ENCODE peak calls at places on chromosomes 16 and 17, in nine cellular contexts. D, Y, I, V, F, B, U, A and P are unnamed samples.

GRCh38 chr17:69757794-69758430 is 317.1 kb upstream of the KCNJ16 start:
- DNase-seq in D (no peak), Y (peak; percentile 33), I (no peak), V (no peak), F (no peak), B (peak; percentile 99), U (no peak), A (no peak), P (no peak)

GRCh38 chr17:79132271-79133064 is 57.8 kb downstream of the ENGASE start:
- DNase-seq in D (peak; percentile 44), Y (no peak), I (no peak), V (no peak), F (no peak), B (no peak), U (no peak), A (peak; percentile 64), P (no peak)

GRCh38 chr17:1455291-1455747 is 713 bp downstream of the CRK start:
- DNase-seq in D (peak; percentile 34), Y (peak; percentile 51), I (peak; percentile 76), V (peak; percentile 23), F (peak; percentile 61), B (peak; percentile 78), U (peak; percentile 76), A (peak; percentile 85), P (peak; percentile 82)

GRCh38 chr16:15516609-15517008 is 82.2 kb downstream of the BMERB1 start:
- DNase-seq in D (no peak), Y (no peak), I (no peak), V (no peak), F (no peak), B (no peak), U (no peak), A (no peak), P (no peak)

GRCh38 chr16:67526149-67526732 is 2.4 kb upstream of the RIPOR1 start:
- DNase-seq in D (no peak), Y (no peak), I (no peak), V (no peak), F (no peak), B (no peak), U (no peak), A (no peak), P (peak; percentile 59)

GRCh38 chr16:48076455-48077012 is 79.3 kb downstream of the ABCC12 start:
- DNase-seq in D (no peak), Y (no peak), I (no peak), V (no peak), F (no peak), B (peak; percentile 41), U (no peak), A (no peak), P (peak; percentile 25)

GRCh38 chr16:88355093-88355388 is 27.7 kb upstream of the ZNF469 start:
- DNase-seq in D (no peak), Y (no peak), I (no peak), V (no peak), F (no peak), B (no peak), U (no peak), A (no peak), P (no peak)

GRCh38 chr17:6862822-6863221 is 31.3 kb upstream of the TEKT1 start:
- DNase-seq in D (no peak), Y (no peak), I (no peak), V (no peak), F (no peak), B (no peak), U (no peak), A (no peak), P (no peak)

GRCh38 chr17:69733171-69734014 is 318.9 kb downstream of the MAP2K6 start:
- DNase-seq in D (no peak), Y (peak; percentile 59), I (peak; percentile 63), V (peak; percentile 1), F (no peak), B (peak; percentile 86), U (no peak), A (no peak), P (peak; percentile 50)

GRCh38 chr17:29582767-29583166 is 6.7 kb downstream of the GIT1 start:
- DNase-seq in D (no peak), Y (no peak), I (no peak), V (no peak), F (no peak), B (no peak), U (no peak), A (no peak), P (no peak)

GRCh38 chr16:57544129-57544653 is 1.7 kb downstream of the ADGRG5 start:
- DNase-seq in D (no peak), Y (no peak), I (no peak), V (no peak), F (no peak), B (no peak), U (no peak), A (peak; percentile 27), P (no peak)

GRCh38 chr17:12620200-12620720 is 45.4 kb upstream of the MYOCD start:
- DNase-seq in D (no peak), Y (no peak), I (no peak), V (no peak), F (no peak), B (peak; percentile 87), U (no peak), A (peak; percentile 13), P (peak; percentile 89)

GRCh38 chr17:57806083-57806830 is 43.6 kb downstream of the MRPS23 start:
- DNase-seq in D (peak; percentile 81), Y (no peak), I (no peak), V (no peak), F (no peak), B (no peak), U (no peak), A (no peak), P (no peak)

GRCh38 chr16:49596119-49596518 is 222.5 kb downstream of the C16orf78 start:
- DNase-seq in D (no peak), Y (no peak), I (peak; percentile 25), V (no peak), F (no peak), B (peak; percentile 14), U (no peak), A (no peak), P (peak; percentile 39)

GRCh38 chr16:54484700-54485099 is 198.1 kb upstream of the IRX3 start:
- DNase-seq in D (no peak), Y (no peak), I (no peak), V (no peak), F (no peak), B (no peak), U (no peak), A (no peak), P (no peak)

GRCh38 chr17:78132086-78132676 is 1.6 kb downstream of the TMC8 start:
- DNase-seq in D (no peak), Y (no peak), I (no peak), V (peak; percentile 27), F (no peak), B (no peak), U (peak; percentile 77), A (peak; percentile 87), P (no peak)

GRCh38 chr17:7508150-7508549 is 24.0 kb downstream of the POLR2A start:
- DNase-seq in D (no peak), Y (no peak), I (no peak), V (no peak), F (no peak), B (no peak), U (no peak), A (no peak), P (no peak)

GRCh38 chr16:19718624-19718965 is 524 bp downstream of the IQCK start:
- DNase-seq in D (no peak), Y (no peak), I (no peak), V (peak; percentile 81), F (no peak), B (no peak), U (peak; percentile 59), A (peak; percentile 81), P (no peak)

GRCh38 chr17:37299257-37299985 is 76.4 kb upstream of the C17orf78 start:
- DNase-seq in D (peak; percentile 69), Y (no peak), I (peak; percentile 29), V (peak; percentile 19), F (no peak), B (no peak), U (no peak), A (peak; percentile 25), P (no peak)

GRCh38 chr17:12727881-12728280 is 61.4 kb upstream of the ARHGAP44 start:
- DNase-seq in D (no peak), Y (no peak), I (no peak), V (no peak), F (no peak), B (no peak), U (no peak), A (no peak), P (peak; percentile 67)

GRCh38 chr16:85687651-85688471 is 893 bp downstream of the GINS2 start:
- DNase-seq in D (no peak), Y (no peak), I (no peak), V (no peak), F (no peak), B (no peak), U (peak; percentile 26), A (peak; percentile 64), P (no peak)

GRCh38 chr16:50403491-50403890 is 34.7 kb upstream of the BRD7 start:
- DNase-seq in D (no peak), Y (peak; percentile 2), I (no peak), V (no peak), F (no peak), B (no peak), U (no peak), A (no peak), P (no peak)

GRCh38 chr16:67192781-67193260 is 866 bp downstream of the E2F4 start:
- DNase-seq in D (no peak), Y (no peak), I (peak; percentile 25), V (no peak), F (no peak), B (no peak), U (no peak), A (peak; percentile 54), P (no peak)

GRCh38 chr16:73204359-73205152 is 156.6 kb upstream of the ZFHX3 start:
- DNase-seq in D (no peak), Y (no peak), I (no peak), V (peak; percentile 60), F (no peak), B (no peak), U (peak; percentile 44), A (no peak), P (no peak)

GRCh38 chr16:76157629-76158028 is 119.6 kb upstream of the CNTNAP4 start:
- DNase-seq in D (no peak), Y (no peak), I (no peak), V (no peak), F (no peak), B (no peak), U (no peak), A (peak; percentile 1), P (no peak)

GRCh38 chr17:48384164-48384563 is 45.9 kb downstream of the SKAP1 start:
- DNase-seq in D (no peak), Y (no peak), I (no peak), V (no peak), F (no peak), B (no peak), U (no peak), A (no peak), P (no peak)

GRCh38 chr17:65531508-65532431 is 29.7 kb downstream of the AXIN2 start:
- DNase-seq in D (no peak), Y (no peak), I (no peak), V (no peak), F (no peak), B (peak; percentile 66), U (no peak), A (peak; percentile 81), P (no peak)